ENCODE peak calls at places on chromosomes 6 and 20, in eight cellular contexts. One of them, this sample, is unnamed.

GRCh38 chr6:2081155-2082138 is 164.0 kb downstream of the GMDS start:
- DNase-seq in ovary: no peak
- DNase-seq in PC-3: no peak
- DNase-seq in thoracic aorta: no peak
- DNase-seq in lower lobe of right lung: no peak
- DNase-seq in AG09309: no peak
- DNase-seq in cardiac fibroblast: no peak
- DNase-seq in foreskin fibroblast: no peak
- DNase-seq in this sample: no peak

GRCh38 chr6:169956580-169956979 is 205.2 kb downstream of the ERMARD start:
- DNase-seq in ovary: no peak
- DNase-seq in PC-3: no peak
- DNase-seq in thoracic aorta: no peak
- DNase-seq in lower lobe of right lung: no peak
- DNase-seq in AG09309: no peak
- DNase-seq in cardiac fibroblast: no peak
- DNase-seq in foreskin fibroblast: no peak
- DNase-seq in this sample: no peak

GRCh38 chr6:42099340-42100028 is 42.9 kb downstream of the C6orf132 start:
- DNase-seq in ovary: no peak
- DNase-seq in PC-3: peak
- DNase-seq in thoracic aorta: no peak
- DNase-seq in lower lobe of right lung: peak
- DNase-seq in AG09309: no peak
- DNase-seq in cardiac fibroblast: peak
- DNase-seq in foreskin fibroblast: peak
- DNase-seq in this sample: peak

GRCh38 chr6:84284428-84285033 is 57.1 kb upstream of the CEP162 start:
- DNase-seq in ovary: no peak
- DNase-seq in PC-3: peak
- DNase-seq in thoracic aorta: no peak
- DNase-seq in lower lobe of right lung: no peak
- DNase-seq in AG09309: no peak
- DNase-seq in cardiac fibroblast: peak
- DNase-seq in foreskin fibroblast: peak
- DNase-seq in this sample: peak

GRCh38 chr20:53028337-53029007 is 56.3 kb downstream of the TSHZ2 start:
- DNase-seq in ovary: no peak
- DNase-seq in PC-3: no peak
- DNase-seq in thoracic aorta: no peak
- DNase-seq in lower lobe of right lung: no peak
- DNase-seq in AG09309: no peak
- DNase-seq in cardiac fibroblast: no peak
- DNase-seq in foreskin fibroblast: no peak
- DNase-seq in this sample: no peak

GRCh38 chr6:159899994-159900745 is 9.4 kb downstream of the MAS1 start:
- DNase-seq in ovary: no peak
- DNase-seq in PC-3: peak
- DNase-seq in thoracic aorta: no peak
- DNase-seq in lower lobe of right lung: no peak
- DNase-seq in AG09309: peak
- DNase-seq in cardiac fibroblast: peak
- DNase-seq in foreskin fibroblast: peak
- DNase-seq in this sample: peak

GRCh38 chr20:32582659-32583580 is 2.2 kb downstream of the NOL4L start:
- DNase-seq in ovary: peak
- DNase-seq in PC-3: no peak
- DNase-seq in thoracic aorta: no peak
- DNase-seq in lower lobe of right lung: no peak
- DNase-seq in AG09309: no peak
- DNase-seq in cardiac fibroblast: no peak
- DNase-seq in foreskin fibroblast: peak
- DNase-seq in this sample: no peak

GRCh38 chr6:139240161-139241010 is 51.4 kb downstream of the TXLNB start:
- DNase-seq in ovary: no peak
- DNase-seq in PC-3: peak
- DNase-seq in thoracic aorta: no peak
- DNase-seq in lower lobe of right lung: no peak
- DNase-seq in AG09309: peak
- DNase-seq in cardiac fibroblast: peak
- DNase-seq in foreskin fibroblast: peak
- DNase-seq in this sample: peak

GRCh38 chr6:116060572-116061283 is at the start of gene FRK:
- DNase-seq in ovary: no peak
- DNase-seq in PC-3: peak
- DNase-seq in thoracic aorta: no peak
- DNase-seq in lower lobe of right lung: no peak
- DNase-seq in AG09309: no peak
- DNase-seq in cardiac fibroblast: peak
- DNase-seq in foreskin fibroblast: peak
- DNase-seq in this sample: peak

GRCh38 chr20:62066983-62067433 is 1.3 kb upstream of the TAF4 start:
- DNase-seq in ovary: peak
- DNase-seq in PC-3: no peak
- DNase-seq in thoracic aorta: no peak
- DNase-seq in lower lobe of right lung: no peak
- DNase-seq in AG09309: no peak
- DNase-seq in cardiac fibroblast: peak
- DNase-seq in foreskin fibroblast: peak
- DNase-seq in this sample: peak

GRCh38 chr6:6825986-6826901 is 237.7 kb downstream of the LY86 start:
- DNase-seq in ovary: no peak
- DNase-seq in PC-3: peak
- DNase-seq in thoracic aorta: no peak
- DNase-seq in lower lobe of right lung: peak
- DNase-seq in AG09309: no peak
- DNase-seq in cardiac fibroblast: no peak
- DNase-seq in foreskin fibroblast: no peak
- DNase-seq in this sample: no peak

GRCh38 chr20:43248341-43248740 is 58.6 kb upstream of the PTPRT start:
- DNase-seq in ovary: no peak
- DNase-seq in PC-3: no peak
- DNase-seq in thoracic aorta: no peak
- DNase-seq in lower lobe of right lung: no peak
- DNase-seq in AG09309: no peak
- DNase-seq in cardiac fibroblast: no peak
- DNase-seq in foreskin fibroblast: no peak
- DNase-seq in this sample: no peak

GRCh38 chr20:44384423-44385027 is 29.0 kb downstream of the HNF4A start:
- DNase-seq in ovary: peak
- DNase-seq in PC-3: peak
- DNase-seq in thoracic aorta: peak
- DNase-seq in lower lobe of right lung: peak
- DNase-seq in AG09309: no peak
- DNase-seq in cardiac fibroblast: peak
- DNase-seq in foreskin fibroblast: peak
- DNase-seq in this sample: peak

GRCh38 chr6:144104898-144105487 is 9.6 kb upstream of the SF3B5 start:
- DNase-seq in ovary: no peak
- DNase-seq in PC-3: peak
- DNase-seq in thoracic aorta: no peak
- DNase-seq in lower lobe of right lung: no peak
- DNase-seq in AG09309: peak
- DNase-seq in cardiac fibroblast: peak
- DNase-seq in foreskin fibroblast: peak
- DNase-seq in this sample: peak

GRCh38 chr6:21441386-21441785 is 152.2 kb upstream of the SOX4 start:
- DNase-seq in ovary: no peak
- DNase-seq in PC-3: no peak
- DNase-seq in thoracic aorta: no peak
- DNase-seq in lower lobe of right lung: no peak
- DNase-seq in AG09309: no peak
- DNase-seq in cardiac fibroblast: peak
- DNase-seq in foreskin fibroblast: no peak
- DNase-seq in this sample: no peak

GRCh38 chr6:21185849-21186478 is 407.6 kb upstream of the SOX4 start:
- DNase-seq in ovary: no peak
- DNase-seq in PC-3: no peak
- DNase-seq in thoracic aorta: no peak
- DNase-seq in lower lobe of right lung: no peak
- DNase-seq in AG09309: no peak
- DNase-seq in cardiac fibroblast: no peak
- DNase-seq in foreskin fibroblast: no peak
- DNase-seq in this sample: no peak

GRCh38 chr6:82410151-82410621 is 46.6 kb downstream of the TPBG start:
- DNase-seq in ovary: no peak
- DNase-seq in PC-3: peak
- DNase-seq in thoracic aorta: no peak
- DNase-seq in lower lobe of right lung: no peak
- DNase-seq in AG09309: no peak
- DNase-seq in cardiac fibroblast: peak
- DNase-seq in foreskin fibroblast: peak
- DNase-seq in this sample: peak

GRCh38 chr20:20241966-20242365 is 125.9 kb upstream of the INSM1 start:
- DNase-seq in ovary: no peak
- DNase-seq in PC-3: no peak
- DNase-seq in thoracic aorta: no peak
- DNase-seq in lower lobe of right lung: no peak
- DNase-seq in AG09309: no peak
- DNase-seq in cardiac fibroblast: no peak
- DNase-seq in foreskin fibroblast: no peak
- DNase-seq in this sample: no peak

GRCh38 chr6:74939309-74939708 is 266.5 kb downstream of the COL12A1 start:
- DNase-seq in ovary: no peak
- DNase-seq in PC-3: peak
- DNase-seq in thoracic aorta: no peak
- DNase-seq in lower lobe of right lung: no peak
- DNase-seq in AG09309: no peak
- DNase-seq in cardiac fibroblast: peak
- DNase-seq in foreskin fibroblast: peak
- DNase-seq in this sample: no peak

GRCh38 chr6:28353356-28353755 is 3.6 kb downstream of the ZKSCAN3 start:
- DNase-seq in ovary: no peak
- DNase-seq in PC-3: peak
- DNase-seq in thoracic aorta: no peak
- DNase-seq in lower lobe of right lung: no peak
- DNase-seq in AG09309: no peak
- DNase-seq in cardiac fibroblast: no peak
- DNase-seq in foreskin fibroblast: no peak
- DNase-seq in this sample: no peak
- H3K4me3 ChIP-seq in ovary: peak
- H3K4me3 ChIP-seq in PC-3: peak
- H3K4me3 ChIP-seq in thoracic aorta: no peak
- H3K4me3 ChIP-seq in lower lobe of right lung: peak
- H3K4me3 ChIP-seq in AG09309: no peak
- H3K4me3 ChIP-seq in cardiac fibroblast: peak
- H3K4me3 ChIP-seq in foreskin fibroblast: no peak
- H3K4me3 ChIP-seq in this sample: peak

GRCh38 chr6:134111062-134111677 is 58.7 kb upstream of the SLC2A12 start:
- DNase-seq in ovary: no peak
- DNase-seq in PC-3: peak
- DNase-seq in thoracic aorta: no peak
- DNase-seq in lower lobe of right lung: no peak
- DNase-seq in AG09309: peak
- DNase-seq in cardiac fibroblast: peak
- DNase-seq in foreskin fibroblast: peak
- DNase-seq in this sample: peak
- TF ChIP-seq CTCF in ovary: peak
- TF ChIP-seq CTCF in PC-3: peak
- TF ChIP-seq CTCF in thoracic aorta: peak
- TF ChIP-seq CTCF in lower lobe of right lung: peak
- TF ChIP-seq CTCF in AG09309: peak
- TF ChIP-seq CTCF in cardiac fibroblast: peak
- TF ChIP-seq CTCF in foreskin fibroblast: peak
- TF ChIP-seq CTCF in this sample: peak

DNA sequence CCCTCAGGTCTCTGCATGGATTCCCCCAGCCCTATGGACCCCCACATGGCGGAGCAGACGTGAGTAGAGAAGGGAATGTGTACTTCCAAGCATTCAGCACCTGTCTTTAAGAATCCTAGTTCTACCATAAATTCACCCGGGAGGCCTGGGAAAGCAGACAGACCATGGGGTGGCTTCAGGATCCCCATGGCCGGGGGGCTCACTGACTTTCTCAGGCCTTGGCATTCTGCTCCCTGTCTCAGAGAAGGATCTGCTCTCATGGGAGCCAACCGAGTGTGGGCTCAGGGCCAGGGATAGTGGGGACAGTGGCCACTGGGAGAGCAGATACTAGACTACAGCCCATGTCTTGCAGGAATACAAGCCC is 2.3 kb downstream of the CDC25B start:
- DNase-seq in ovary: no peak
- DNase-seq in PC-3: no peak
- DNase-seq in thoracic aorta: no peak
- DNase-seq in lower lobe of right lung: peak
- DNase-seq in AG09309: no peak
- DNase-seq in cardiac fibroblast: no peak
- DNase-seq in foreskin fibroblast: no peak
- DNase-seq in this sample: no peak
- H3K4me3 ChIP-seq in ovary: no peak
- H3K4me3 ChIP-seq in PC-3: peak
- H3K4me3 ChIP-seq in thoracic aorta: no peak
- H3K4me3 ChIP-seq in lower lobe of right lung: peak
- H3K4me3 ChIP-seq in AG09309: no peak
- H3K4me3 ChIP-seq in cardiac fibroblast: peak
- H3K4me3 ChIP-seq in foreskin fibroblast: peak
- H3K4me3 ChIP-seq in this sample: peak

DNA sequence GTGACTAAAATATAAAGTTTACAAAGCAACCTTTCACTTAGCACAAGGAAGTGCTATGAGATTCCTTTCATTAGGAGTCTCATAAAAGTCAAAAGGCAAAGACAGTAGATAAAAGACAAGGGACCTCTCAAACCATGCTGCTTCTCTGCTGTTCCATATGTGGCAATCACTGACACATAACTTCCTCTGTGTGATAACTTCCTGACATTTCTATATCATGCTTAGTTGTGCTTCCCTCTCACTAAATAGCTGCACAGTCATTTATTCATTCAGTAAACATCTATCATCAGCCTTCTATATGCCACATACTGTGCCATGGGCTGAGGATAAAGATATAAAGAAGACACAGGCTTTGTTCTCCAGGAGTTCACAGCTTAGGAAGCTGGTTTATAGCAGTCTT is 214.8 kb upstream of the GRIK2 start:
- DNase-seq in ovary: no peak
- DNase-seq in PC-3: peak
- DNase-seq in thoracic aorta: no peak
- DNase-seq in lower lobe of right lung: no peak
- DNase-seq in AG09309: no peak
- DNase-seq in cardiac fibroblast: peak
- DNase-seq in foreskin fibroblast: peak
- DNase-seq in this sample: no peak
- TF ChIP-seq CTCF in ovary: no peak
- TF ChIP-seq CTCF in PC-3: no peak
- TF ChIP-seq CTCF in thoracic aorta: no peak
- TF ChIP-seq CTCF in lower lobe of right lung: no peak
- TF ChIP-seq CTCF in AG09309: no peak
- TF ChIP-seq CTCF in cardiac fibroblast: no peak
- TF ChIP-seq CTCF in foreskin fibroblast: no peak
- TF ChIP-seq CTCF in this sample: no peak

DNA sequence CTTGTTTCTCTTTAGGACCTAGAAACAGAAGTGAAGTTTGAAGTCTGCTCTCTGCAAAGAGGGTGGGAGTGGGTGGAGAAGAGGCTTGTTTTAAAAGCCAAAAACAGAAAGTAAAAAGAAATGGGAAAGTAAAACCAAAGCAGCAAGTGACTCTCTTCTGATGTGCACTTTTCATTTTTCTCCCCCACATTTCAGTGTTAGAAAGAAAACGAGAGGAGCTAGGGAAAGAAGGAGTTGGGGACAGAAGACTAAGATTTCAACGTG is 1.3 kb downstream of the C6orf141 start:
- DNase-seq in ovary: no peak
- DNase-seq in PC-3: no peak
- DNase-seq in thoracic aorta: no peak
- DNase-seq in lower lobe of right lung: no peak
- DNase-seq in AG09309: no peak
- DNase-seq in cardiac fibroblast: no peak
- DNase-seq in foreskin fibroblast: no peak
- DNase-seq in this sample: no peak
- H3K4me3 ChIP-seq in ovary: peak
- H3K4me3 ChIP-seq in PC-3: peak
- H3K4me3 ChIP-seq in thoracic aorta: peak
- H3K4me3 ChIP-seq in lower lobe of right lung: peak
- H3K4me3 ChIP-seq in AG09309: no peak
- H3K4me3 ChIP-seq in cardiac fibroblast: peak
- H3K4me3 ChIP-seq in foreskin fibroblast: peak
- H3K4me3 ChIP-seq in this sample: peak

This sample was measured in fibroblast of the aortic adventitia.